ENCODE peak calls at places on chromosomes 1 and 21, in eight cellular contexts. R is Peyer's patch; J is CD8-positive, alpha-beta T cell; L is GM23338; Z is psoas muscle; K is neuronal stem cell; S is prostate gland; T is body of pancreas. B is an unnamed sample.

GRCh38 chr1:21631944-21632887 is 36.9 kb downstream of the RAP1GAP start:
- DNase-seq in S (peak; percentile 59), R (no peak), T (peak; percentile 45), Z (no peak), K (no peak), J (no peak), L (no peak), B (no peak)

GRCh38 chr1:46300673-46301405 is 2.6 kb downstream of the LRRC41 start:
- DNase-seq in L (peak; percentile 7), K (no peak), T (no peak), Z (no peak), R (no peak), J (no peak), S (peak; percentile 8), B (peak; percentile 48)

GRCh38 chr1:183879477-183879876 is 74.6 kb downstream of the RGL1 start:
- DNase-seq in J (no peak), S (no peak), K (no peak), L (no peak), Z (no peak), R (no peak), T (no peak), B (no peak)

GRCh38 chr1:164728719-164729118 is 169.7 kb downstream of the PBX1 start:
- DNase-seq in K (no peak), R (no peak), S (no peak), T (no peak), L (no peak), J (no peak), Z (no peak), B (no peak)

GRCh38 chr1:226123591-226124471 is 61.3 kb downstream of the H3-3A start:
- DNase-seq in J (no peak), Z (no peak), K (no peak), R (no peak), L (no peak), T (peak; percentile 10), S (no peak), B (no peak)

GRCh38 chr1:42282024-42282579 is 52.9 kb downstream of the FOXJ3 start:
- DNase-seq in T (no peak), Z (no peak), S (no peak), R (no peak), L (no peak), K (no peak), J (no peak), B (no peak)

GRCh38 chr1:54114955-54115354 is 37.8 kb downstream of the CDCP2 start:
- DNase-seq in Z (no peak), L (no peak), J (no peak), T (no peak), R (no peak), K (no peak), S (no peak), B (no peak)

GRCh38 chr1:9721606-9722377 is 70.3 kb downstream of the PIK3CD start:
- DNase-seq in S (no peak), Z (no peak), J (peak; percentile 90), T (no peak), L (peak; percentile 86), K (peak; percentile 71), R (peak; percentile 68), B (peak; percentile 14)

GRCh38 chr1:39507230-39507928 is 15.9 kb downstream of the BMP8A start:
- DNase-seq in S (no peak), J (no peak), R (no peak), K (no peak), Z (no peak), T (no peak), L (peak; percentile 77), B (no peak)

GRCh38 chr1:45883633-45884032 is 80.2 kb downstream of the MAST2 start:
- DNase-seq in R (no peak), K (no peak), L (no peak), T (no peak), Z (no peak), J (no peak), S (no peak), B (no peak)

GRCh38 chr1:198087831-198088230 is 69.0 kb upstream of the NEK7 start:
- DNase-seq in Z (no peak), K (no peak), R (no peak), T (no peak), L (no peak), S (no peak), J (no peak), B (no peak)

GRCh38 chr1:199747984-199748383 is 279.5 kb upstream of the NR5A2 start:
- DNase-seq in Z (no peak), L (peak; percentile 73), R (no peak), T (no peak), S (no peak), K (peak; percentile 11), J (no peak), B (no peak)

DNA sequence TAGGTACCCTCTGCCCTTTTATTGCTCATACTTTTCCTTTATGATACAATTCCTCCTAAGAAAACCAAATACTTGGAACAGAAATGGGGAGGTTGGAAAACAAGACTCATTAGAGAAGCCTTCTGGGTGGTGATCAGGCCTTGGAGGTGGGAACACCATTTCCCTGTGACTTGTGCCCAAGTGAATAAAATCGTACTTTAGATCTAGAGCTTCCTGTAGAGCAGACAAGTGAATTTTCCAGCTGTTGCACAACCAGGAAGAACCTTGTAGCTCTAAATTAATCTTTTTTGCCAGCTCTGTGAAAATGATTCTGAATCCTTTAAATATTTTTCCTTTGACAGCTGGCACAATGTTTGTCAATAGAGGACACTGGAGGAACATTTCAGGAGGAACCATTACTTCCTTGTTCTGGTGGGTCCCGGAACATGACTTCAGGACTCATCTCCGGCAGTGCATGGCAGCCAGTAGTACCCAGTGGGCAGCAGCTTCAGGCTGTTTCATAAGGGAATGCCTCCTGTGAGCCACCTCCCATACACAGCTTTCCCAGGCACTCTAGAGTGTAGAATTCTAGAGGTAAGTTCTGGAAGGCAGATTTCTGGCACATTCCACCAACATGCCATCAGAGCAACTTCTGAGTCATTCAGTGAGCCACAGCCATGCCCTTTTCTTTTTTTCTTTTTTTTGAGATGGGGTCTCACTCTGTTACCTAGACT is 5.6 kb upstream of the SNAPIN start:
- DNase-seq in S (no peak), Z (no peak), J (no peak), K (no peak), R (no peak), L (no peak), T (no peak), B (peak; percentile 41)
- H3K27me3 ChIP-seq in S (no peaks in the 10 kb centered on the region), Z (no peaks in the 10 kb centered on the region), J (no peaks in the 10 kb centered on the region), K (no peaks in the 10 kb centered on the region), R (no peaks in the 10 kb centered on the region), L (no peaks in the 10 kb centered on the region), T (no peaks in the 10 kb centered on the region), B (no peaks in the 10 kb centered on the region)

GRCh38 chr1:151132676-151133338 is 13.6 kb downstream of the SEMA6C start:
- DNase-seq in L (peak; percentile 51), J (no peak), S (no peak), R (no peak), K (no peak), Z (no peak), T (no peak), B (no peak)

GRCh38 chr1:151130837-151131586 is 15.4 kb downstream of the SEMA6C start:
- DNase-seq in J (peak; percentile 84), L (peak; percentile 99), T (peak; percentile 66), R (peak; percentile 73), S (peak; percentile 90), K (peak; percentile 85), Z (peak; percentile 77), B (no peak)

GRCh38 chr1:151133339-151133761 is 13.1 kb downstream of the SEMA6C start:
- DNase-seq in K (no peak), T (no peak), J (no peak), L (peak; percentile 71), R (no peak), Z (no peak), S (no peak), B (peak; percentile 14)

GRCh38 chr1:151134396-151134795 is 12.0 kb downstream of the SEMA6C start:
- DNase-seq in S (no peak), J (no peak), L (no peak), T (no peak), Z (no peak), K (no peak), R (no peak), B (no peak)

DNA sequence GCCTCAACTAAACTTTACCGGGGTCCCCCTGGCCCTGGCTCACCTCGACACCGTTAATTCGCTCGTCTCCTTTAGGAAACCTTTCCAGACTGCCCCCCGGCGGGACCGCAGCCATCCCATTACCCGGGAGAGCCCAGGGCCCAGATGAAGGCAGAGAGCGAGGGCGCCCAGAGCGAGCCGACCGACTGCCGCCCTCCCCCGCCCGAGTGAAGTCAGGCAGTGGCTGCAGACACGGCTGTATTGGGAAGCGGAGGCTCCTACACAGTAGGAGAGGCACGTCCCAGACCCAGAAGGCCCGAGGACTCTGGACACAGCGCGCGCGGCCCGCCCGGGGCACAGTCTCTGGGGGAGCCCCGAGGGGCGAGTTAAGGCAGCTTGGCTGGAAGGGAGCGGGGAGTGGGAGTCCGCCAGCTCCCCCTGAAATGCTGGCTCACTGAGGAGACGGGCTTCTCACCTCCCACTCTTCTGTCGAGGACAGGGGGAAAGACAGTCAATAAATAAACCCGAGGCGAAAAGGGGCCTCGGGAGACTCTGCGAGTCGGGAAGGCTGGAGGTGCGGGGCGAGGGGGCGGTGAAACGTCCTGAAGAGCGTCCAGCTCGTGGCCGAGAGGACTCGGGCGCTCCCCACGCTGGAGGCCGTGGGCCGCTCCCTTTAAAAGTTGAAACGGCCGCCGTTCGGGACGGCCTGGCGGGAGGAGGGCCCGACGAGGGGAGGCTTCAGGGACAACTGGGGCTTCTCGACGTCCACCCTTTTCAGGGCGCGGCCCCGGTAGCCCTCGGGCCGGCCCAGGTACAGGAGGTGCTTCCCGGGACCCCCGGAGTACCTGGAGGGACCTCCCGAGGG is 14.4 kb downstream of the SEMA6C start:
- DNase-seq in S (no peak), J (no peak), T (no peak), R (no peak), K (no peak), L (peak; percentile 69), Z (peak; percentile 39), B (no peak)
- H3K4me3 ChIP-seq in S (peak overlapping the region; percentile 33), J (peak overlapping the region; percentile 51), T (no peak overlapping the region), R (peak overlapping the region; percentile 25), K (no peak overlapping the region), L (peak overlapping the region; percentile 88), Z (peak overlapping the region; percentile 50), B (no peak overlapping the region)

DNA sequence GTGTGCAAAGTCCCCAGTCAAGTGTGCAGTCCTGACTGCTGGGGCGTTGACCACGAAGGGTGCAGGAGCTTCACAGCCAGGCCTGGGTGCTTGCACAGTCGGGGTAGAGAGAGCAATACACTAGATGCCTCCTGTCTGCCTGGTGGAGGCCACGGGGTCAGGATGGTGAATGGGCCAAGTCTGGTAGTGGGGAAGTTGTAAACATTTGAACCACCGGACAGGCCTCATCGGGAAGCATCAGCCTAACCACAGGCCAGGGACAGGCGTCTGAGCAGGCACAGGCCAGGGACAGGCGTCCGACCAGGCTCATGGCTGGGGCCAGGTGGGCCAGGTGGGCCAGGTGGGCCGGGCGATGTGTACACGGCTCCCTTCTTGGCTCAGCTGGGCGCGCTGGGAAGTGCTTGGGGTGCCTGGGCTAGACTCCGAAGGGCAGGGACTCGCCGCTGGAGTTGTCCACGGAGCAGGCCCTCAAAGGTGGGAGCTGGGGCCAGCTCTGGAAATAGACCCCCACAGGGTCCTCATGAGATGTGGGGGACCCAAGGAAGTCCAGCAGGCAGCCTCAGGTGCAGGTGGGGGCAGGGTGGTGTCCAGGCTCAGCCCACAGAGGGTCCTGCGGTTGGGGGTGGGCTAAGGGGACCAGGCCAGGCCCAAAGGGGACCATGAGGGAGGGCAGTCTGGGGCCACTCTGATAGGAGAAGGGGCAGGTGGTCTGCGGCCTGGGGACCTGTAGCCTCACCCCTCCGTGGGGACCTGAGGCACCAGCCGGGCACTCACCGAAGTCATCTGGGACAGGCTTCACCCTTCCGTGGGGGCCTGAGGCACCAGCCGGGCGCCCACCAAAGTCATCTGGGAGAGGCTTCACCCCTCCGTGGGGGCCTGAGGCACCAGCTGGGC is 15.0 kb downstream of the COL6A1 start:
- DNase-seq in T (peak; percentile 10), S (no peak), Z (no peak), R (peak; percentile 8), J (peak; percentile 45), L (no peak), K (no peak), B (no peak)
- H3K27me3 ChIP-seq in T (no peaks in the 10 kb centered on the region), S (no peaks in the 10 kb centered on the region), Z (no peaks in the 10 kb centered on the region), R (no peaks in the 10 kb centered on the region), J (no peaks in the 10 kb centered on the region), L (no peaks in the 10 kb centered on the region), K (no peaks in the 10 kb centered on the region), B (no peaks in the 10 kb centered on the region)

GRCh38 chr1:160206421-160207117 is 1.4 kb downstream of the PEA15 start:
- DNase-seq in Z (no peak), J (no peak), T (no peak), L (peak; percentile 65), R (no peak), S (no peak), K (peak; percentile 30), B (peak; percentile 70)
- H3K4me3 ChIP-seq in Z (peak overlapping the region; percentile 95), J (no peak overlapping the region), T (no peak overlapping the region), L (peak overlapping the region; percentile 96), R (peak overlapping the region; percentile 79), S (peak overlapping the region; percentile 88), K (peak overlapping the region; percentile 94), B (peak overlapping the region; percentile 80)

B was measured in MG63.